ENCODE peak calls at places on chromosomes 11 and 22, in four cellular contexts. One of them, this sample, is unnamed.

GRCh38 chr22:17954860-17955587 is 69.3 kb downstream of the MICAL3 start:
- DNase-seq in pancreas: no peak
- DNase-seq in aorta: no peak
- DNase-seq in brain microvascular endothelial cell: no peak
- DNase-seq in this sample: no peak

GRCh38 chr22:17981497-17981896 is 42.9 kb downstream of the MICAL3 start:
- DNase-seq in pancreas: no peak
- DNase-seq in aorta: no peak
- DNase-seq in brain microvascular endothelial cell: no peak
- DNase-seq in this sample: no peak

GRCh38 chr11:14980854-14981253 is 8.7 kb upstream of the CALCA start:
- DNase-seq in pancreas: no peak
- DNase-seq in aorta: no peak
- DNase-seq in brain microvascular endothelial cell: peak
- DNase-seq in this sample: no peak

GRCh38 chr22:28051787-28052356 is 132.8 kb upstream of the PITPNB start:
- DNase-seq in pancreas: peak
- DNase-seq in aorta: peak
- DNase-seq in brain microvascular endothelial cell: peak
- DNase-seq in this sample: no peak

GRCh38 chr22:39266398-39267030 is 21.7 kb upstream of the PDGFB start:
- DNase-seq in pancreas: no peak
- DNase-seq in aorta: no peak
- DNase-seq in brain microvascular endothelial cell: peak
- DNase-seq in this sample: no peak

GRCh38 chr11:17746096-17746495 is 11.5 kb downstream of the KCNC1 start:
- DNase-seq in pancreas: no peak
- DNase-seq in aorta: peak
- DNase-seq in brain microvascular endothelial cell: no peak
- DNase-seq in this sample: no peak

GRCh38 chr22:17260950-17261349 is 41.7 kb upstream of the ADA2 start:
- DNase-seq in pancreas: peak
- DNase-seq in aorta: no peak
- DNase-seq in brain microvascular endothelial cell: no peak
- DNase-seq in this sample: no peak

GRCh38 chr11:31437742-31438435 is 68.2 kb downstream of the DNAJC24 start:
- DNase-seq in pancreas: no peak
- DNase-seq in aorta: no peak
- DNase-seq in brain microvascular endothelial cell: peak
- DNase-seq in this sample: no peak

GRCh38 chr11:102322560-102322959 is 5.3 kb downstream of the BIRC3 start:
- DNase-seq in pancreas: no peak
- DNase-seq in aorta: no peak
- DNase-seq in brain microvascular endothelial cell: no peak
- DNase-seq in this sample: no peak

GRCh38 chr11:1202154-1202775 is 20.6 kb upstream of the MUC5B start:
- DNase-seq in pancreas: no peak
- DNase-seq in aorta: peak
- DNase-seq in brain microvascular endothelial cell: no peak
- DNase-seq in this sample: no peak

GRCh38 chr11:65506770-65507485 is 8.1 kb downstream of the MALAT1 start:
- DNase-seq in pancreas: no peak
- DNase-seq in aorta: peak
- DNase-seq in brain microvascular endothelial cell: peak
- DNase-seq in this sample: peak

GRCh38 chr22:43411981-43412807 is at the start of gene MPPED1:
- DNase-seq in pancreas: no peak
- DNase-seq in aorta: no peak
- DNase-seq in brain microvascular endothelial cell: no peak
- DNase-seq in this sample: no peak
- H3K4me3 ChIP-seq in pancreas: no peak
- H3K4me3 ChIP-seq in aorta: no peak
- H3K4me3 ChIP-seq in brain microvascular endothelial cell: no peak
- H3K4me3 ChIP-seq in this sample: no peak

GRCh38 chr22:35378547-35379078 is 2.3 kb upstream of the HMOX1 start:
- DNase-seq in pancreas: no peak
- DNase-seq in aorta: no peak
- DNase-seq in brain microvascular endothelial cell: no peak
- DNase-seq in this sample: no peak

GRCh38 chr22:35376728-35377472 is 4.0 kb upstream of the HMOX1 start:
- DNase-seq in pancreas: peak
- DNase-seq in aorta: peak
- DNase-seq in brain microvascular endothelial cell: peak
- DNase-seq in this sample: peak

GRCh38 chr22:35380013-35380412 is 883 bp upstream of the HMOX1 start:
- DNase-seq in pancreas: no peak
- DNase-seq in aorta: no peak
- DNase-seq in brain microvascular endothelial cell: no peak
- DNase-seq in this sample: no peak

GRCh38 chr22:35379146-35379993 is 1.5 kb upstream of the HMOX1 start:
- DNase-seq in pancreas: no peak
- DNase-seq in aorta: no peak
- DNase-seq in brain microvascular endothelial cell: no peak
- DNase-seq in this sample: no peak

DNA sequence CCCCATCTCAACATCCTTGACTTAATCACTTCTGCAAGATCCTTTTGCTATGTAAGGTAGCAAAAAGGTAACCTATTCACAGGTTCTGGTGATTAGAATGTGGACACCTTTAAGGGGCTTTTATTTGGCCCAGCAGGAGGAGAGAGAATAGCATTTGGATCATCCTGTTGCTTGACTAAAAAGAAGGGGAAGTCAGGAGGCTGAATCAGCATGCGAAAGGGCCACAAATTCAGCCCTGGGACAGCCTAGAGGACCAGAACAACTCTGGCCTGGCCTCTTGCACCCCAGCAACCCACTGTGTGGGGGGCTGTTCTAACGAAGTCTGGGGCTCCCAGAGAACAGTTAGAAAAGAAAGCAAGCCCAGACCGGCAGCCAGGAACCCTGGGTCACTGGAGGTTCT is 3.2 kb upstream of the HMOX1 start:
- DNase-seq in pancreas: no peak
- DNase-seq in aorta: no peak
- DNase-seq in brain microvascular endothelial cell: no peak
- DNase-seq in this sample: no peak
- H3K4me3 ChIP-seq in pancreas: no peak
- H3K4me3 ChIP-seq in aorta: no peak
- H3K4me3 ChIP-seq in brain microvascular endothelial cell: no peak
- H3K4me3 ChIP-seq in this sample: no peak

DNA sequence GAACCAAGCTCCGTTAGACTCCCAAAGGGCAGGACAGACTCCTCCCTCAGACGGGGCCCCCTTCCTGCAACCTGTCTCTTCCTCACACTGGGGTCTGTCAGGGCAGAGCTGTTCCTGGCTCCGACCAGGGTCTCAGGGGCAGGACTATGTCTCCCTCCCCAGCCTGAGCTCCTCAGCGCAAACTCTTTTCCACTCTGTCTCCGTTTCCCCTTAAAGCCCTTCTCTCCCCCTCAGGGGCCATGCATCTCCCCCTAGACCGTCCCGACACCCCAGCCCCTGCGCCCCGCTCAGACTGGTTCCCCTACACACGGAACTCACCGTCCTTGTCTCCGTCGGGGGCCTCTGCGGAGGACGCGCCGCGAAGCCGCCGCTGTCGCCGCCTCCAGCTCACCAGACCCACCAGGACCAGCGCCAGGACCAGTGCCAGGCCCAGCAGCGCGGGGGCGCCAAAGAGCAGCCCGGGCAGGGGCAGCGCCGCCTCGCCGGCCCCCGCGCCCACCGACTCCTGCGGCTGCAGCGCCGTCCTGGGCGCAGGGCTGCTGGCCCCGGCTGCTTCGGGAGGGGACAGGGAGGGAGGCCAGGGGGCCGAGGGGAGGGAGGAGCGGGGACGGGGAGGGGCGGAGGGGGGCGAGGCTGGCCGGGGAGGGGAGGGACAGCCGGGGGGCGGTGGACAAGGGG is 684 bp downstream of the TNFRSF13C start:
- DNase-seq in pancreas: peak
- DNase-seq in aorta: peak
- DNase-seq in brain microvascular endothelial cell: no peak
- DNase-seq in this sample: no peak
- H3K4me3 ChIP-seq in pancreas: no peak
- H3K4me3 ChIP-seq in aorta: no peak
- H3K4me3 ChIP-seq in brain microvascular endothelial cell: no peak
- H3K4me3 ChIP-seq in this sample: no peak

DNA sequence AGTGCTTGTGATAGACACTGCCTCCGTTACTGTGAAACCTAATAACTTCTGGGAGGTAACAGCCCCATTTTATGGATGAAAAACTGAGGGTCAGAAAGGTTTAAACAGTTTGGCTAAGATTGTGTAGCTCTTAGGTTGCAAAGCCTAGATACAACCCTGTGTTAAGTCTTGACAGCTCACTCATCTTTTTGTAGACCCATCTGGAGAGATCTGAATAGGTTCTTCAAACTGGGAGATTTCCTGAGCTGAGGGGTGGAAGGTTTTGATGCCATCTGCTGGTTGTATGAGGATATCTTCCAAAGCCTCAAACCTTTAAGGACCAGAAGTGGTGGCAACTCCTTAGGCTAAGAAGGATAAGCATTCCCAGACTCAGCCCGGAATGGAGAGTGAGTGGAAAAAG is 8.3 kb downstream of the YPEL4 start:
- DNase-seq in pancreas: no peak
- DNase-seq in aorta: no peak
- DNase-seq in brain microvascular endothelial cell: peak
- DNase-seq in this sample: peak
- H3K4me3 ChIP-seq in pancreas: no peak
- H3K4me3 ChIP-seq in aorta: no peak
- H3K4me3 ChIP-seq in brain microvascular endothelial cell: no peak
- H3K4me3 ChIP-seq in this sample: no peak

GRCh38 chr11:67415501-67416304 is at the start of gene CARNS1:
- DNase-seq in pancreas: peak
- DNase-seq in aorta: no peak
- DNase-seq in brain microvascular endothelial cell: no peak
- DNase-seq in this sample: no peak
- H3K4me3 ChIP-seq in pancreas: peak
- H3K4me3 ChIP-seq in aorta: peak
- H3K4me3 ChIP-seq in brain microvascular endothelial cell: no peak
- H3K4me3 ChIP-seq in this sample: peak

DNA sequence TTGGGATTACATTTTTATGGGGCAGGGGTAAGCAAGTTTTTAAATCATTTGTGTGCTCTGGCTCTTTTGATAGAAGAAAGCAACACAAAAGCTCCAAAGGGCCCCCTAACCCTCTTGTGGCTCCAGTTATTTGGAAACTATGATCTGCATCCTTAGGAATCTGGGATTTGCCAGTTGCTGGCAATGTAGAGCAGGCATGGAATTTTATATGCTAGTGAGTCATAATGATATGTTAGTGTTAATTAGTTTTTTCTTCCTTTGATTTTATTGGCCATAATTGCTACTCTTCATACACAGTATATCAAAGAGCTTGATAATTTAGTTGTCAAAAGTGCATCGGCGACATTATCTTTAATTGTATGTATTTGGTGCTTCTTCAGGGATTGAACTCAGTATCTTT is 10.1 kb downstream of the RAG1 start:
- DNase-seq in pancreas: no peak
- DNase-seq in aorta: no peak
- DNase-seq in brain microvascular endothelial cell: no peak
- DNase-seq in this sample: no peak
- H3K4me3 ChIP-seq in pancreas: no peak
- H3K4me3 ChIP-seq in aorta: no peak
- H3K4me3 ChIP-seq in brain microvascular endothelial cell: no peak
- H3K4me3 ChIP-seq in this sample: no peak

GRCh38 chr22:29305836-29306174 is 645 bp upstream of the GAS2L1 start:
- DNase-seq in pancreas: no peak
- DNase-seq in aorta: no peak
- DNase-seq in brain microvascular endothelial cell: no peak
- DNase-seq in this sample: no peak
- H3K4me3 ChIP-seq in pancreas: no peak
- H3K4me3 ChIP-seq in aorta: no peak
- H3K4me3 ChIP-seq in brain microvascular endothelial cell: peak
- H3K4me3 ChIP-seq in this sample: no peak

GRCh38 chr11:133809525-133810178 is 35.7 kb downstream of the SPATA19 start:
- DNase-seq in pancreas: no peak
- DNase-seq in aorta: no peak
- DNase-seq in brain microvascular endothelial cell: no peak
- DNase-seq in this sample: no peak

GRCh38 chr11:133811850-133812685 is 33.2 kb downstream of the SPATA19 start:
- DNase-seq in pancreas: no peak
- DNase-seq in aorta: no peak
- DNase-seq in brain microvascular endothelial cell: no peak
- DNase-seq in this sample: no peak

GRCh38 chr11:133810766-133811165 is 34.5 kb downstream of the SPATA19 start:
- DNase-seq in pancreas: no peak
- DNase-seq in aorta: no peak
- DNase-seq in brain microvascular endothelial cell: no peak
- DNase-seq in this sample: no peak

GRCh38 chr11:133808393-133809140 is 36.7 kb downstream of the SPATA19 start:
- DNase-seq in pancreas: no peak
- DNase-seq in aorta: no peak
- DNase-seq in brain microvascular endothelial cell: no peak
- DNase-seq in this sample: no peak

DNA sequence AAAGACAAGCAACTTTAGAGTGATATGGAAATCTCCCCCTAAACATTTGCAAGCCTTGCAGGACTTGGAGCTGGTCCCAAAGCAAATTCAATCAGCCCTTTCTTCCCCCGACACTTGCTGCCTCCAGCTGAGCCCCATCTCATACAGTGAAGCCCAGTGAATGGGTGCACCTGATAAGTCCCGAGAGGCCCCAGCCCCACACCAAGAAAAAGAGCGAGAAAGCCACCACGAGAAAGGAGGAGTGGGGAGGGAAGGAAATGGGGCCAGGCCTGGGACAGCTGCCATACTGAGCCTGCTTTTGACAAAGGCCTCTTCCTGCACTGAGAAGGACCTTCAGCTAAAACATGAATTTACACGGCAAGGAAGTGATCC is 35.1 kb downstream of the SPATA19 start:
- DNase-seq in pancreas: no peak
- DNase-seq in aorta: no peak
- DNase-seq in brain microvascular endothelial cell: no peak
- DNase-seq in this sample: no peak
- H3K4me3 ChIP-seq in pancreas: no peak
- H3K4me3 ChIP-seq in aorta: no peak
- H3K4me3 ChIP-seq in brain microvascular endothelial cell: no peak
- H3K4me3 ChIP-seq in this sample: no peak

This sample was measured in LNCaP clone FGC.